ENCODE peak calls at places on chromosomes 12 and 14, in seven cellular contexts. M is stimulated activated CD4-positive, alpha-beta T cell treated with anti-CD3 and anti-CD28 coated beads, Interleukin-15, amount 100 ng/mL, for 48 hours; Z is retina; C is SW480; R is dorsolateral prefrontal cortex; L is non-pigmented ciliary epithelial cell; H is substantia nigra. D is an unnamed sample.

GRCh38 chr12:3791475-3791874 is 38.6 kb upstream of the CRACR2A start:
- DNase-seq in M (no peak), Z (no peak), C (no peak), R (no peak), L (no peak), H (no peak), D (no peak)

GRCh38 chr12:99128246-99128645 is 483.2 kb downstream of the APAF1 start:
- DNase-seq in M (no peak), Z (no peak), C (no peak), R (no peak), L (no peak), H (no peak), D (no peak)

GRCh38 chr14:91331761-91332447 is 85.7 kb downstream of the CCDC88C start:
- DNase-seq in M (no peak), Z (no peak), C (no peak), R (no peak), L (no peak), H (no peak), D (no peak)

GRCh38 chr14:34051966-34052657 is 101.2 kb upstream of the EGLN3 start:
- DNase-seq in M (no peak), Z (no peak), C (peak), R (no peak), L (peak), H (no peak), D (no peak)

GRCh38 chr14:93175492-93175891 is 9.2 kb downstream of the MOAP1 start:
- DNase-seq in M (no peak), Z (no peak), C (no peak), R (no peak), L (no peak), H (no peak), D (no peak)

GRCh38 chr12:51915951-51916350 is 8.6 kb downstream of the ACVRL1 start:
- DNase-seq in M (no peak), Z (no peak), C (no peak), R (no peak), L (no peak), H (no peak), D (no peak)

GRCh38 chr14:72736348-72736747 is 157.6 kb downstream of the DPF3 start:
- DNase-seq in M (no peak), Z (no peak), C (peak), R (no peak), L (peak), H (no peak), D (no peak)

GRCh38 chr14:61089126-61089750 is 108.2 kb downstream of the SLC38A6 start:
- DNase-seq in M (no peak), Z (no peak), C (no peak), R (no peak), L (no peak), H (no peak), D (no peak)

GRCh38 chr12:87304406-87304805 is 724.8 kb downstream of the C12orf50 start:
- DNase-seq in M (no peak), Z (no peak), C (no peak), R (no peak), L (no peak), H (no peak), D (no peak)

GRCh38 chr12:102816816-102817434 is 100.1 kb downstream of the PAH start:
- DNase-seq in M (no peak), Z (no peak), C (peak), R (no peak), L (peak), H (no peak), D (no peak)

GRCh38 chr14:22753586-22753985 is 12.9 kb upstream of the OXA1L start:
- DNase-seq in M (no peak), Z (no peak), C (no peak), R (no peak), L (no peak), H (no peak), D (no peak)

GRCh38 chr12:121804417-121805111 is 755 bp downstream of the SETD1B start:
- DNase-seq in M (no peak), Z (peak), C (peak), R (no peak), L (no peak), H (no peak), D (peak)

GRCh38 chr14:23449314-23449713 is 13.9 kb upstream of the MYH7 start:
- DNase-seq in M (no peak), Z (no peak), C (no peak), R (no peak), L (no peak), H (no peak), D (no peak)

GRCh38 chr12:113472191-113473190 is 820 bp upstream of the LHX5 start:
- DNase-seq in M (no peak), Z (peak), C (no peak), R (no peak), L (no peak), H (no peak), D (no peak)

GRCh38 chr12:51806896-51807295 is 41.6 kb downstream of the FIGNL2 start:
- DNase-seq in M (no peak), Z (no peak), C (no peak), R (no peak), L (no peak), H (no peak), D (no peak)

GRCh38 chr14:50260511-50260910 is 29.1 kb upstream of the SOS2 start:
- DNase-seq in M (no peak), Z (no peak), C (peak), R (no peak), L (no peak), H (no peak), D (no peak)

GRCh38 chr14:74469548-74470518 is 23.3 kb downstream of the NPC2 start:
- DNase-seq in M (no peak), Z (no peak), C (no peak), R (no peak), L (no peak), H (no peak), D (no peak)

D was measured in pancreas.